ENCODE peak calls at places on chromosomes 12 and 14, in four cellular contexts. O, D, P and C are unnamed samples.
A peak's percentile ranks its signal among the peaks of the same experiment; 100 is the strongest.

GRCh38 chr14:78491015-78491414 is 320.8 kb downstream of the NRXN3 start:
- DNase-seq in P (no peak), D (no peak), O (no peak), C (no peak)

GRCh38 chr14:92582706-92583452 is 69.3 kb downstream of the RIN3 start:
- DNase-seq in D (no peak), P (no peak), O (no peak), C (no peak)

GRCh38 chr12:38983117-38983571 is 77.8 kb upstream of the CPNE8 start:
- DNase-seq in P (no peak), O (no peak), D (peak; percentile 26), C (no peak)

GRCh38 chr14:31206536-31207286 is 882 bp downstream of the HECTD1 start:
- DNase-seq in P (peak; percentile 22), D (peak; percentile 51), O (peak; percentile 55), C (peak; percentile 65)

GRCh38 chr14:95346820-95347219 is 27.1 kb upstream of the CLMN start:
- DNase-seq in O (no peak), D (no peak), P (no peak), C (no peak)

GRCh38 chr14:73457935-73458218 is 469 bp downstream of the NUMB start:
- DNase-seq in O (peak; percentile 6), D (no peak), P (peak; percentile 40), C (no peak)

GRCh38 chr12:85971800-85972199 is 97.7 kb downstream of the NTS start:
- DNase-seq in O (no peak), P (no peak), D (no peak), C (no peak)

GRCh38 chr12:123142948-123143752 is 7.7 kb downstream of the PITPNM2 start:
- DNase-seq in O (no peak), P (no peak), D (no peak), C (no peak)

GRCh38 chr14:50964683-50965390 is 20.6 kb upstream of the PYGL start:
- DNase-seq in D (no peak), O (no peak), P (peak; percentile 77), C (no peak)

GRCh38 chr14:104150201-104151027 is 12.0 kb downstream of the KIF26A start:
- DNase-seq in D (no peak), O (no peak), P (no peak), C (no peak)

GRCh38 chr12:99619389-99620158 is 28.0 kb upstream of the GARIN6 start:
- DNase-seq in P (no peak), D (peak; percentile 21), O (no peak), C (no peak)

GRCh38 chr12:130439250-130439649 is 101.6 kb downstream of the PIWIL1 start:
- DNase-seq in O (no peak), P (no peak), D (no peak), C (no peak)
- H3K4me3 ChIP-seq in O (no peak overlapping the region), P (no peak overlapping the region), D (no peak overlapping the region), C (no peak overlapping the region)

DNA sequence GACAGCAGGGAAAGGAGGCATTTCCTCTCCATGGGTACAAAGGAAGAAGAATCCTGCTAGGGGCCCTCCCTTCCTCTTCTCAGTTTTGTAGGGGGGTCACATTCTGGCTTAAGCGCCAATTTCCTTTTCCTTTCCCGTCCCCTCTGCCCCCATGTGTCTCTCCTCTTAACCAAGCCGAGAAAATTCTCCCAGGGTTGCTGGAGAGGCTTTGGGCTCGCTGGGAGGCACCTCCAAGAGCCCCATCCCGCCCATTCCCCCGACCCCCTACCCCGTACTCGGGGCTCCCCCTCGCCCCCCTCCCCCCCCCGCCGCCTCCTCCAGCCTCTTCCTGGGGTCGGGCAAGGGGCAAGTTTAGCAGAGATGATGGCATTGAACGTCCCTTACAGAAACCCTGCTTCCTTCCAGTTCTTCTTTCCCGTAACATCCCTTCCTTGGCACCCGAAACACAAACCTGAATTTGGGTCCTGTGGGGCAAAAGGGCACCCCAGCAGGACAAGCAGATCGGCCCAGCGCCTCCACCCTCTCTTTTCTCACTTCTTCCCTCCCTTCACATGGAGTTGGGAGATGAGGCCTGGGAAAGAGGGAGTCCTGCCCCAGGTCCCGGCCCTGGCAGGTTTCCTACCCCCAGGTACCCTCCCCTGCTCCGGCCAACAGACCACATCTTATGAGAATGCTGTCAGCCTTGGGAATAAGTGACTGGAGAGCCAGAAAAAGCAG is 13.7 kb downstream of the PLEKHG6 start:
- DNase-seq in O (no peak), P (no peak), D (no peak), C (no peak)
- H3K4me1 ChIP-seq in O (peaks cover 41% of the 10 kb centered on the region), P (peaks cover 56% of the 10 kb centered on the region), D (peaks cover 20% of the 10 kb centered on the region), C (peaks cover 16% of the 10 kb centered on the region)

DNA sequence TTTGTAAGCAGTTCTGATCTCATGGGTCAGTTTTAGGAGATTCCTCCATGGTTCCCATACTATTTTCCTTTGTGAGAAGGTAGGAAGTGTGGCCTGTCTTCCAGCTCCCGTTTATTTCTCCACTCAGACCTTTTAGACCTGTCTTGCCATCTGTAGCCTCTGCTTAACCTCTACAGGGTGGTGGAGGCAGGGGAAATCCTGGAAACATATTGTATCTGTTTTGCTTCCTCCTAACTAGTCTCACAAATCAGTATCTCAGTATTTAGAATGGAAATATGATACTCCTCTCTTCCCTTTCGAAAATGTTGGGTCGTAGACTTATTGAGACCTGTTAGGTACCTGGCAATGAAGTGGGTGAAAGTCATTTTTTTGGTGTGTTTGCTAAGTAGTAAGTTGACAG is 399.4 kb upstream of the RGS6 start:
- DNase-seq in D (no peak), O (no peak), P (no peak), C (no peak)
- H3K4me3 ChIP-seq in D (no peak overlapping the region), O (no peak overlapping the region), P (no peak overlapping the region), C (no peak overlapping the region)

GRCh38 chr14:22518073-22518472 is 71.0 kb downstream of the DAD1 start:
- DNase-seq in O (no peak), P (no peak), D (no peak), C (no peak)
- H3K4me1 ChIP-seq in O (peaks cover 95% of the 10 kb centered on the region), P (peaks cover 67% of the 10 kb centered on the region), D (peaks cover 11% of the 10 kb centered on the region), C (peaks cover 96% of the 10 kb centered on the region)

GRCh38 chr14:54772451-54772881 is 130.2 kb downstream of the GCH1 start:
- DNase-seq in D (no peak), O (no peak), P (no peak), C (no peak)
- H3K4me3 ChIP-seq in D (no peak overlapping the region), O (no peak overlapping the region), P (no peak overlapping the region), C (no peak overlapping the region)

GRCh38 chr12:67617619-67618018 is 30.9 kb upstream of the DYRK2 start:
- DNase-seq in O (no peak), P (no peak), D (no peak), C (no peak)
- H3K4me1 ChIP-seq in O (no peaks in the 10 kb centered on the region), P (no peaks in the 10 kb centered on the region), D (no peaks in the 10 kb centered on the region), C (no peaks in the 10 kb centered on the region)

GRCh38 chr14:68692916-68693771 is 99.7 kb downstream of the ZFP36L1 start:
- DNase-seq in P (peak; percentile 38), D (no peak), O (no peak), C (no peak)

GRCh38 chr14:68693926-68694325 is 98.9 kb downstream of the ZFP36L1 start:
- DNase-seq in D (no peak), P (peak; percentile 12), O (no peak), C (no peak)

GRCh38 chr14:68695871-68696665 is 96.8 kb downstream of the ZFP36L1 start:
- DNase-seq in D (no peak), O (no peak), P (peak; percentile 20), C (no peak)

GRCh38 chr14:68695326-68695768 is 97.5 kb downstream of the ZFP36L1 start:
- DNase-seq in P (peak; percentile 84), O (no peak), D (no peak), C (no peak)

DNA sequence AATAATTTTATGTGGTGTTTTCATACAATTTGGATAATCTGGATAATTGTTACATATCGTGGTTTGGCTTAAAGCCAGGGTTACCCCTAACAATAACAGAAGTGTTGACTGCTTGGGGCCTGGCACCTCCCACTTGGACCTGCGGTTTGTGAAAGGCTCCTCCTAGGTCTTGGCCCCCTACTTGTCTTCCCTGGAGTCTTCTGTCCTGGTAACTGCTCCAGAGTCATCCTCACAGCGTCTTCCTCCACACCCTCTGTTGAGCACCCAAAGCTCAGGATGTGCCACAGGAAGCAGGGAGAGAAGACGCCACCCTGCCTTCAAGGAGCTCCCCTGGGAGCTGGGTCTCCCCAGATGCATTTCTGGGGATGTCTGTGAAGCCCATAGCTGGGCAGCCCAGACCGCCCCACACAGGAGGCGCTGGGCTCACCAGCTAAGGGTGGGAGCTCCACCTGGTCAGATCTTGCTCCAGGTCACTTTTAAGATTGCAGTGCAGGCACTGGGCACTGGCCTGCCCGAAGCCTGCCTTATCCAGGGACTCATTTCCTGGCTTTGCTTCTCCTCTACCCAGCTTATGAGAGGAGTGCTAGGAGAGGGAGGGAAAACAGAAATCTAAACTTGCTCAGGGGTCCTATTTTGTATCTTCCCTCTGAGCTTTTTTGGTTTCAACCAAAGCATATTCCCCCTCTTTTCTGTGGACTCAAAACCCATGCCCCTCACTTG is 98.2 kb downstream of the ZFP36L1 start:
- DNase-seq in D (no peak), P (peak; percentile 17), O (no peak), C (no peak)
- H3K4me3 ChIP-seq in D (no peak overlapping the region), P (no peak overlapping the region), O (no peak overlapping the region), C (no peak overlapping the region)